ENCODE peak calls at places on chromosomes 3 and 15, in ten cellular contexts. R, Z, T, I, O, W, G, S, Q and P are unnamed samples.

GRCh38 chr3:188437921-188438320 is 284.0 kb downstream of the LPP start:
- DNase-seq in R (no peak), Z (no peak), T (no peak), I (no peak), O (no peak), W (no peak), G (no peak), S (no peak), Q (no peak), P (no peak)

GRCh38 chr3:149969110-149969944 is 1.4 kb downstream of the PFN2 start:
- DNase-seq in R (peak), Z (no peak), T (peak), I (no peak), O (peak), W (peak), G (peak), S (peak), Q (no peak), P (no peak)

GRCh38 chr15:96341465-96342142 is 11.1 kb downstream of the NR2F2 start:
- DNase-seq in R (no peak), Z (no peak), T (no peak), I (no peak), O (no peak), W (no peak), G (peak), S (no peak), Q (peak), P (no peak)

GRCh38 chr3:59320080-59320479 is 270.3 kb upstream of the CFAP20DC start:
- DNase-seq in R (no peak), Z (no peak), T (peak), I (no peak), O (no peak), W (no peak), G (peak), S (no peak), Q (no peak), P (no peak)

GRCh38 chr15:32824777-32825176 is 107.0 kb downstream of the GREM1 start:
- DNase-seq in R (no peak), Z (no peak), T (peak), I (no peak), O (no peak), W (peak), G (no peak), S (no peak), Q (no peak), P (no peak)

GRCh38 chr3:171690291-171690690 is 120.0 kb downstream of the PLD1 start:
- DNase-seq in R (no peak), Z (no peak), T (no peak), I (no peak), O (no peak), W (no peak), G (no peak), S (no peak), Q (no peak), P (no peak)

GRCh38 chr15:39282663-39283208 is 298.1 kb upstream of the THBS1 start:
- DNase-seq in R (no peak), Z (no peak), T (no peak), I (no peak), O (no peak), W (no peak), G (no peak), S (no peak), Q (peak), P (no peak)

GRCh38 chr3:38131621-38132369 is 5.1 kb downstream of the ACAA1 start:
- DNase-seq in R (no peak), Z (no peak), T (peak), I (no peak), O (no peak), W (no peak), G (peak), S (no peak), Q (no peak), P (no peak)

GRCh38 chr3:171190668-171191067 is 164.1 kb upstream of the SLC2A2 start:
- DNase-seq in R (peak), Z (no peak), T (no peak), I (no peak), O (no peak), W (peak), G (no peak), S (no peak), Q (no peak), P (no peak)

GRCh38 chr15:85580914-85581313 is 200.5 kb downstream of the AKAP13 start:
- DNase-seq in R (peak), Z (no peak), T (peak), I (no peak), O (no peak), W (no peak), G (no peak), S (no peak), Q (no peak), P (peak)

GRCh38 chr3:187922704-187923393 is 177.6 kb upstream of the BCL6 start:
- DNase-seq in R (no peak), Z (no peak), T (peak), I (no peak), O (no peak), W (peak), G (no peak), S (no peak), Q (no peak), P (no peak)

GRCh38 chr15:100502651-100503050 is 26.1 kb downstream of the CERS3 start:
- DNase-seq in R (no peak), Z (no peak), T (no peak), I (no peak), O (no peak), W (no peak), G (no peak), S (no peak), Q (no peak), P (no peak)

GRCh38 chr15:31843426-31844055 is 186.8 kb upstream of the CHRNA7 start:
- DNase-seq in R (no peak), Z (no peak), T (no peak), I (no peak), O (no peak), W (no peak), G (peak), S (no peak), Q (no peak), P (no peak)

GRCh38 chr15:91291673-91292072 is 191.6 kb downstream of the SV2B start:
- DNase-seq in R (no peak), Z (no peak), T (peak), I (no peak), O (no peak), W (no peak), G (peak), S (no peak), Q (no peak), P (no peak)

GRCh38 chr15:68721886-68722285 is 98.8 kb downstream of the ANP32A start:
- DNase-seq in R (no peak), Z (no peak), T (no peak), I (no peak), O (no peak), W (no peak), G (no peak), S (no peak), Q (no peak), P (no peak)

GRCh38 chr3:116254535-116254934 is 190.8 kb downstream of the LSAMP start:
- DNase-seq in R (no peak), Z (no peak), T (no peak), I (no peak), O (no peak), W (no peak), G (no peak), S (no peak), Q (no peak), P (no peak)

GRCh38 chr3:146184616-146185015 is 23.6 kb upstream of the PLOD2 start:
- DNase-seq in R (peak), Z (no peak), T (peak), I (no peak), O (no peak), W (no peak), G (no peak), S (no peak), Q (no peak), P (no peak)

GRCh38 chr3:131868203-131868602 is 166.6 kb downstream of the CPNE4 start:
- DNase-seq in R (no peak), Z (no peak), T (no peak), I (no peak), O (no peak), W (no peak), G (no peak), S (no peak), Q (no peak), P (no peak)

GRCh38 chr3:148931574-148931973 is 59.8 kb upstream of the GYG1 start:
- DNase-seq in R (no peak), Z (no peak), T (no peak), I (no peak), O (no peak), W (no peak), G (no peak), S (no peak), Q (no peak), P (no peak)

GRCh38 chr15:58639992-58640391 is 109.5 kb downstream of the ADAM10 start:
- DNase-seq in R (no peak), Z (no peak), T (no peak), I (no peak), O (no peak), W (no peak), G (no peak), S (no peak), Q (no peak), P (no peak)

GRCh38 chr3:100254168-100254777 is 6.5 kb upstream of the TBC1D23 start:
- DNase-seq in R (peak), Z (no peak), T (peak), I (no peak), O (peak), W (peak), G (peak), S (peak), Q (no peak), P (peak)

GRCh38 chr15:79370716-79371115 is 59.8 kb downstream of the TMED3 start:
- DNase-seq in R (no peak), Z (no peak), T (no peak), I (no peak), O (no peak), W (no peak), G (peak), S (no peak), Q (no peak), P (no peak)

GRCh38 chr15:58469432-58470353 is 37.9 kb downstream of the LIPC start:
- DNase-seq in R (peak), Z (no peak), T (peak), I (no peak), O (no peak), W (peak), G (peak), S (no peak), Q (no peak), P (no peak)

GRCh38 chr15:69609176-69609575 is 156.6 kb downstream of the RPLP1 start:
- DNase-seq in R (no peak), Z (no peak), T (peak), I (no peak), O (no peak), W (peak), G (peak), S (no peak), Q (no peak), P (no peak)

GRCh38 chr3:52428151-52429005 is 16.5 kb downstream of the SEMA3G start:
- DNase-seq in R (peak), Z (peak), T (peak), I (no peak), O (peak), W (peak), G (peak), S (peak), Q (no peak), P (peak)

GRCh38 chr15:93072440-93073394 is 16.3 kb downstream of the RGMA start:
- DNase-seq in R (no peak), Z (no peak), T (peak), I (no peak), O (peak), W (peak), G (peak), S (peak), Q (peak), P (no peak)

GRCh38 chr15:79872358-79873017 is 24.3 kb downstream of the MTHFS start:
- DNase-seq in R (peak), Z (no peak), T (peak), I (peak), O (no peak), W (no peak), G (peak), S (no peak), Q (no peak), P (peak)

GRCh38 chr15:59885832-59886231 is 118.3 kb upstream of the FOXB1 start:
- DNase-seq in R (no peak), Z (no peak), T (no peak), I (no peak), O (no peak), W (no peak), G (peak), S (no peak), Q (no peak), P (no peak)

GRCh38 chr3:194879991-194880939 is 194.6 kb downstream of the FAM43A start:
- DNase-seq in R (no peak), Z (no peak), T (no peak), I (no peak), O (peak), W (no peak), G (peak), S (peak), Q (no peak), P (no peak)

GRCh38 chr15:56754993-56755392 is 21.7 kb upstream of the ZNF280D start:
- DNase-seq in R (no peak), Z (no peak), T (no peak), I (no peak), O (no peak), W (no peak), G (no peak), S (no peak), Q (no peak), P (no peak)

GRCh38 chr3:150743508-150743907 is 19.5 kb downstream of the SIAH2 start:
- DNase-seq in R (no peak), Z (no peak), T (peak), I (no peak), O (no peak), W (peak), G (no peak), S (no peak), Q (no peak), P (no peak)

GRCh38 chr15:77904901-77905300 is 172.6 kb downstream of the TBC1D2B start:
- DNase-seq in R (no peak), Z (no peak), T (no peak), I (no peak), O (no peak), W (no peak), G (no peak), S (no peak), Q (no peak), P (no peak)
- H3K4me3 ChIP-seq in R (no peak), Z (no peak), T (no peak), I (no peak), O (no peak), W (no peak), G (no peak), S (no peak), Q (no peak), P (no peak)

GRCh38 chr15:34436126-34436955 is 1.3 kb downstream of the GOLGA8A start:
- DNase-seq in R (peak), Z (no peak), T (no peak), I (no peak), O (no peak), W (peak), G (peak), S (no peak), Q (peak), P (peak)
- H3K27ac ChIP-seq in R (no peak), Z (peak), T (peak), I (peak), O (peak), W (no peak), G (no peak), S (peak), Q (peak), P (peak)

DNA sequence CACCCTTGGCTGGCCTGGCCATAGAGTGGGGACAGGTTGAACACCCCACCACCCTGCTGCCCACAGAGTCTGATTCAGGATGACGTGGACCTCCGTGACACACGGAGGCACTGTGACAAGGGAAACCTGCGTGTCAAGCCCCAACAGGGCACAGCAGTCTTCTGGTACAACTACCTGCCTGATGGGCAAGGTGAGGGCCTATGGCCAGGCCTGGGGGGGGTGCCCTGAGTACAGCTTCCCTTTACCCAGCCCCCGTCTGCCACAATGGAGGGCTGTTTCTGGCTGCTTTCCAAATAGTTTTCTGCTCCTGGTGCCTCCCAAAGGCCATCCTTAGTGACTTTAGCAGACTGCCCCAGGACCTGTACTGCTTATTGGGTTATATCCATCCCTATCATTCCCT is 1.2 kb upstream of the WDR6 start:
- DNase-seq in R (no peak), Z (no peak), T (no peak), I (no peak), O (no peak), W (no peak), G (no peak), S (no peak), Q (no peak), P (peak)
- H3K4me3 ChIP-seq in R (peak), Z (peak), T (peak), I (peak), O (no peak), W (peak), G (peak), S (peak), Q (peak), P (no peak)

DNA sequence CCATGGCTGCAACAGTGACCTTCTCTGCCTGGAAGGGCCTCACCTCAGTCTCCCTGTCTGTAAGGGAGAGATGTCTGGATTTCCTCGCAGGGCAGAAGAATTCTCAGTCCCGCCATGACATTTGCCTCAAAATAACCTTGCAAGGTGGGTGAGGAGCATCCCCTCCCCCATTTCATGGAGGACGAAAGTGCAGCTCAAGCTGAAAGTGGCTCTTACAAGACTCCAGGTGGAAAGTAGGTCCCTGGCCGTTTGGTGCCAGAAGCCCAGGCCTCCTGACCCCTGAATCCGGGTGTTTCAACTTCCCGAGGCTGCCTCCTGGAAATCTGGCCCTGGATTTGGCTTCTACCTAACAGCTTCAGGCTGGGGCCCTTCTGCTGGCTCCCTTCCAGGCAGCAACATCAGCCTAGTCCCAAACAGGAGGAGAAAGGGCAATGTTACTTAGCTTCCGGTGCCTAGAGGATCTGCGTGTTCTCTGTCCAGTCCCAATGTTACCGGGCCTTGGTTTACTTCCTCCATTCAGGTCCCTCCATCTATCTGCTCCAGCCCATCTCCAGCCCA is 769 bp upstream of the CSPG4 start:
- DNase-seq in R (no peak), Z (no peak), T (peak), I (no peak), O (peak), W (no peak), G (peak), S (no peak), Q (no peak), P (no peak)
- H3K27ac ChIP-seq in R (peak), Z (peak), T (no peak), I (no peak), O (peak), W (no peak), G (no peak), S (peak), Q (peak), P (no peak)

DNA sequence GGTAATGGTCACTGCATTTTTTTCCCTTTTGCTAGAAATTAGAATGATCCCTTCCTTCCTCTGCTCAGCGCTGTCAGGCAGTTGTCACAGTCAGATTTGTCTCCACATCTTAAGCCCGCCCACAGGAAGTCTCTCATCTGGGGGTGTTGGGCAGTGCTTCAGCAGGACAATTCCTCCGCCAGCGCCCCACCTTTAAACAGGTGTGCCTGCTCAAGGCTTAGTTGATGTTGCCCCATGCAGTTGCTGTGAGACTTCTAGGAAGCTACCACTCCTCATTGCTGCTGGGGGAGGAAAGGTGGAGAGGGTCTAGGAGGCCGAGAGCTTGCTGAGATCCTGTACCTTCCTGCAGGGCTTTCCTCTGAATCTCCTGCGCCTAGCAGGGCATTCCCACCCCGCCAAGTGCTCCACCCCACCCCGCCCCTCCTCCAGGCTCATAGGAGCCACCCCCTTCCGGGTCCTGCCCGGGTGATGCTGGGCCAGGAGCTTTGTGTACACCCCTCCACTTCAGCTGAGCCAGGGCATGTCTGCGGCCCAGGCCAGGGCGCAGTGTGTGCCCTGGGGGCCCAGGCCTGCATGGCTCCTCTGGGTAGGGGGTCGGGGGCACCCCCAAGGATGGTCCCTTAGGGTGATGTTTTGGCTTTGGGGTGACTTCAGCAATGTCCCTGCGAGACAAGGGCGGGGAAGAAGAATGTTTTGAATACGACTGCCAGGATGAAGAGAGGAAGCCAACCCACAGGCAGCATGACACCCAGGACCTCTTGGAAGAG is 68.7 kb downstream of the TRAK1 start:
- DNase-seq in R (peak), Z (peak), T (peak), I (no peak), O (no peak), W (peak), G (peak), S (peak), Q (peak), P (peak)
- H3K4me3 ChIP-seq in R (peak), Z (peak), T (peak), I (peak), O (no peak), W (peak), G (peak), S (peak), Q (peak), P (no peak)

GRCh38 chr3:129234441-129234840 is 15.0 kb upstream of the COPG1 start:
- DNase-seq in R (no peak), Z (no peak), T (no peak), I (no peak), O (no peak), W (no peak), G (no peak), S (no peak), Q (no peak), P (no peak)
- H3K27ac ChIP-seq in R (no peak), Z (no peak), T (peak), I (no peak), O (no peak), W (no peak), G (no peak), S (no peak), Q (peak), P (no peak)

GRCh38 chr3:152281032-152281713 is 12.4 kb downstream of the MBNL1 start:
- DNase-seq in R (peak), Z (no peak), T (no peak), I (no peak), O (no peak), W (no peak), G (no peak), S (no peak), Q (no peak), P (no peak)
- H3K4me3 ChIP-seq in R (no peak), Z (peak), T (no peak), I (peak), O (no peak), W (no peak), G (no peak), S (peak), Q (no peak), P (no peak)

GRCh38 chr15:26639976-26640375 is 132.9 kb downstream of the GABRB3 start:
- DNase-seq in R (no peak), Z (no peak), T (no peak), I (no peak), O (no peak), W (no peak), G (peak), S (no peak), Q (no peak), P (no peak)
- H3K27ac ChIP-seq in R (no peak), Z (no peak), T (no peak), I (no peak), O (no peak), W (no peak), G (no peak), S (no peak), Q (no peak), P (no peak)